ENCODE peak calls at places on chromosomes 12 and 14, in nine cellular contexts. W is mammary epithelial cell; T is mesothelial cell of epicardium; M is cardiac muscle cell; K is A549; Y is non-pigmented ciliary epithelial cell; O is activated CD4-positive, alpha-beta T cell treated with anti-CD3 and anti-CD28 coated beads, Interleukin-2, amount 10 ng/mL, durations not matched to agents 7 days and 5 days; P is activated CD8-positive, alpha-beta T cell treated with anti-CD3 and anti-CD28 coated beads, Interleukin-2, amount 10 ng/mL, durations not matched to agents 7 days and 5 days; E is ELF-1. C is an unnamed sample.

GRCh38 chr14:33733721-33734120 is 217.2 kb downstream of the EGLN3 start:
- DNase-seq in W (no peak), T (no peak), M (no peak), K (no peak), Y (no peak), O (no peak), P (no peak), E (no peak), C (no peak)

GRCh38 chr12:84508325-84508861 is 404.2 kb downstream of the SLC6A15 start:
- DNase-seq in W (peak; percentile 88), T (no peak), M (no peak), K (peak; percentile 60), Y (peak; percentile 45), O (no peak), P (no peak), E (peak; percentile 30), C (peak; percentile 50)

GRCh38 chr12:3273409-3273853 is 196.3 kb downstream of the TSPAN9 start:
- DNase-seq in W (peak; percentile 54), T (no peak), M (no peak), K (peak; percentile 34), Y (peak; percentile 14), O (no peak), P (no peak), E (no peak), C (no peak)

GRCh38 chr12:98863167-98863566 is 218.1 kb downstream of the APAF1 start:
- DNase-seq in W (no peak), T (no peak), M (peak; percentile 23), K (no peak), Y (no peak), O (no peak), P (no peak), E (peak; percentile 39), C (no peak)

GRCh38 chr14:103043257-103043893 is 14.0 kb downstream of the CDC42BPB start:
- DNase-seq in W (no peak), T (no peak), M (no peak), K (no peak), Y (no peak), O (no peak), P (no peak), E (no peak), C (no peak)

GRCh38 chr14:36518031-36518585 is 1.9 kb downstream of the NKX2-1 start:
- DNase-seq in W (no peak), T (no peak), M (no peak), K (no peak), Y (no peak), O (no peak), P (no peak), E (no peak), C (no peak)

GRCh38 chr14:102591372-102591943 is 991 bp upstream of the RCOR1 start:
- DNase-seq in W (no peak), T (peak; percentile 55), M (peak; percentile 50), K (peak; percentile 40), Y (no peak), O (peak; percentile 18), P (peak; percentile 50), E (no peak), C (no peak)

GRCh38 chr14:79118291-79118690 is 948.1 kb downstream of the NRXN3 start:
- DNase-seq in W (no peak), T (no peak), M (no peak), K (no peak), Y (no peak), O (no peak), P (no peak), E (no peak), C (no peak)

GRCh38 chr12:16606936-16607335 is 974 bp upstream of the LMO3 start:
- DNase-seq in W (no peak), T (no peak), M (peak; percentile 41), K (no peak), Y (no peak), O (no peak), P (no peak), E (peak; percentile 33), C (no peak)

GRCh38 chr12:48969847-48970701 is 1.5 kb downstream of the WNT10B start:
- DNase-seq in W (no peak), T (no peak), M (peak; percentile 58), K (no peak), Y (no peak), O (no peak), P (no peak), E (peak; percentile 64), C (no peak)

GRCh38 chr12:52645120-52645761 is 6.8 kb downstream of the KRT2 start:
- DNase-seq in W (peak; percentile 2), T (no peak), M (no peak), K (no peak), Y (no peak), O (peak; percentile 87), P (peak; percentile 87), E (no peak), C (no peak)

GRCh38 chr14:34498684-34499412 is 36.8 kb upstream of the SPTSSA start:
- DNase-seq in W (peak; percentile 43), T (no peak), M (peak; percentile 28), K (peak; percentile 80), Y (no peak), O (peak; percentile 34), P (peak; percentile 24), E (peak; percentile 34), C (peak; percentile 72)